ENCODE peak calls at places on chromosome 17, in four cellular contexts. N is K562, K is HepG2, Q is GM12878. C is an unnamed sample.

GRCh38 chr17:30290696-30291570 is 811 bp downstream of the BLMH start:
- DNase-seq in K (peak; percentile 35), Q (no peak), N (peak; percentile 71), C (peak; percentile 53)

GRCh38 chr17:8124350-8125195 is 667 bp upstream of the HES7 start:
- DNase-seq in K (no peak), N (peak; percentile 26), Q (no peak), C (no peak)

GRCh38 chr17:16322636-16323035 is 30.6 kb downstream of the CENPV start:
- DNase-seq in Q (no peak), N (no peak), K (no peak), C (no peak)

GRCh38 chr17:29180051-29180787 is at the start of gene MYO18A:
- DNase-seq in Q (no peak), K (peak; percentile 45), N (peak; percentile 86), C (peak; percentile 85)

GRCh38 chr17:81831957-81832607 is 1.0 kb downstream of the MCRIP1 start:
- DNase-seq in N (peak; percentile 54), K (no peak), Q (no peak), C (no peak)

GRCh38 chr17:53353919-53354351 is 468.8 kb upstream of the KIF2B start:
- DNase-seq in N (no peak), K (no peak), Q (no peak), C (no peak)

GRCh38 chr17:50613007-50613406 is 21.7 kb upstream of the ABCC3 start:
- DNase-seq in Q (no peak), N (no peak), K (no peak), C (no peak)

GRCh38 chr17:31593806-31594205 is 202.3 kb downstream of the RAB11FIP4 start:
- DNase-seq in Q (no peak), N (no peak), K (no peak), C (no peak)

GRCh38 chr17:35074711-35075707 is 11.5 kb upstream of the RFFL start:
- DNase-seq in K (peak; percentile 85), Q (no peak), N (no peak), C (no peak)

GRCh38 chr17:61927211-61928100 is at the start of gene INTS2:
- DNase-seq in Q (peak; percentile 83), N (peak; percentile 94), K (peak; percentile 92), C (peak; percentile 92)

GRCh38 chr17:46782250-46782953 is 36.1 kb downstream of the WNT3 start:
- DNase-seq in N (peak; percentile 87), Q (no peak), K (peak; percentile 62), C (peak; percentile 75)

GRCh38 chr17:10661377-10661906 is 4.3 kb upstream of the MYH3 start:
- DNase-seq in K (no peak), N (no peak), Q (no peak), C (no peak)

GRCh38 chr17:44900894-44901293 is 1.6 kb upstream of the EFTUD2 start:
- DNase-seq in K (no peak), N (no peak), Q (no peak), C (no peak)

GRCh38 chr17:49298371-49298976 is 63.6 kb downstream of the ZNF652 start:
- DNase-seq in Q (no peak), K (no peak), N (no peak), C (no peak)

GRCh38 chr17:4250887-4251286 is 12.9 kb downstream of the ANKFY1 start:
- DNase-seq in N (no peak), Q (no peak), K (no peak), C (no peak)

GRCh38 chr17:57986841-57987581 is 1.0 kb downstream of the VEZF1 start:
- DNase-seq in K (peak; percentile 89), Q (no peak), N (peak; percentile 55), C (peak; percentile 40)

GRCh38 chr17:63434951-63435571 is 11.0 kb downstream of the CYB561 start:
- DNase-seq in N (no peak), Q (no peak), K (no peak), C (peak; percentile 43)

GRCh38 chr17:2797226-2797625 is 988 bp downstream of the RAP1GAP2 start:
- DNase-seq in N (no peak), Q (no peak), K (no peak), C (no peak)

GRCh38 chr17:40121191-40121885 is 433 bp upstream of the MSL1 start:
- DNase-seq in N (peak; percentile 39), K (no peak), Q (no peak), C (no peak)

GRCh38 chr17:1193300-1193699 is 13.5 kb upstream of the ABR start:
- DNase-seq in K (no peak), N (no peak), Q (no peak), C (no peak)

GRCh38 chr17:63623786-63624185 is 1.6 kb downstream of the MAP3K3 start:
- DNase-seq in N (peak; percentile 25), K (no peak), Q (no peak), C (no peak)

GRCh38 chr17:81020767-81021497 is 14.0 kb upstream of the BAIAP2 start:
- DNase-seq in Q (no peak), K (no peak), N (peak; percentile 50), C (no peak)

GRCh38 chr17:66737524-66737923 is 97.4 kb upstream of the CACNG5 start:
- DNase-seq in K (no peak), Q (no peak), N (no peak), C (peak; percentile 54)

GRCh38 chr17:57166803-57167202 is 81.8 kb downstream of the AKAP1 start:
- DNase-seq in Q (no peak), K (no peak), N (no peak), C (peak; percentile 44)

GRCh38 chr17:64025732-64026294 is 5.4 kb upstream of the ICAM2 start:
- DNase-seq in K (peak; percentile 82), N (peak; percentile 95), Q (peak; percentile 55), C (peak; percentile 92)

GRCh38 chr17:50056961-50057330 is 1.0 kb downstream of the ITGA3 start:
- DNase-seq in N (no peak), Q (no peak), K (no peak), C (peak; percentile 41)

GRCh38 chr17:75869282-75870141 is 8.9 kb downstream of the TRIM47 start:
- DNase-seq in Q (no peak), N (no peak), K (peak; percentile 99), C (no peak)

GRCh38 chr17:64005734-64006167 is 7.6 kb downstream of the PRR29 start:
- DNase-seq in Q (no peak), K (peak; percentile 62), N (peak; percentile 64), C (no peak)

GRCh38 chr17:18181358-18181757 is 2.3 kb upstream of the ALKBH5 start:
- DNase-seq in K (no peak), N (peak; percentile 34), Q (no peak), C (no peak)

GRCh38 chr17:35088647-35088910 is 25.1 kb upstream of the RFFL start:
- DNase-seq in N (peak; percentile 57), Q (no peak), K (no peak), C (no peak)

GRCh38 chr17:81967533-81968395 is 6.8 kb upstream of the NOTUM start:
- DNase-seq in Q (peak; percentile 40), N (peak; percentile 97), K (peak; percentile 98), C (peak; percentile 78)

GRCh38 chr17:65489413-65490170 is 71.9 kb downstream of the AXIN2 start:
- DNase-seq in K (no peak), Q (no peak), N (no peak), C (no peak)
- TF ChIP-seq CBFB in K (no peak), Q (no peak), N (no peak), C (no peak)

GRCh38 chr17:60629120-60629519 is 29.1 kb downstream of the PPM1D start:
- DNase-seq in K (no peak), N (no peak), Q (no peak), C (no peak)
- TF ChIP-seq CBFB in K (no peak), N (no peak), Q (no peak), C (no peak)

DNA sequence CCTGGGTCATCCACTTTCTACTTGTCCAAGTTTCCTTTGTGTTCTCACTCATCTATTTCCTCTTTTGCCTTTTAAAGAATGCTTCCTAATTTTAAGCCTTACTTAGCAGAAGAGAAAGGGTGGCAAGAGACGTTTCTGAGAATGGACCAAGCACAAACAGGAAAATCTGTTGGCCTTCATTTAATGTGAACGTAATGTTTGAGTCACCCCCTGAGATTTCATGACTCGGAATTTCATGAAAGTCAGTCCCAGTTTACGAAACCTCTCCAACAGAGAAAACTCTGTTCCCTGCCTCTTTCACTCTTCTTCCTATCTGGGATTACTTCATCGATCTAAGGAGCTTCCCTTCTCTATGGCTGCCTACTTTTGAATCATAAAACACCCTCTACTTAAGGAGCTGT is at the start of gene CD300E:
- DNase-seq in K (no peak), N (no peak), Q (no peak), C (no peak)
- TF ChIP-seq CBFB in K (no peak), N (no peak), Q (no peak), C (no peak)

DNA sequence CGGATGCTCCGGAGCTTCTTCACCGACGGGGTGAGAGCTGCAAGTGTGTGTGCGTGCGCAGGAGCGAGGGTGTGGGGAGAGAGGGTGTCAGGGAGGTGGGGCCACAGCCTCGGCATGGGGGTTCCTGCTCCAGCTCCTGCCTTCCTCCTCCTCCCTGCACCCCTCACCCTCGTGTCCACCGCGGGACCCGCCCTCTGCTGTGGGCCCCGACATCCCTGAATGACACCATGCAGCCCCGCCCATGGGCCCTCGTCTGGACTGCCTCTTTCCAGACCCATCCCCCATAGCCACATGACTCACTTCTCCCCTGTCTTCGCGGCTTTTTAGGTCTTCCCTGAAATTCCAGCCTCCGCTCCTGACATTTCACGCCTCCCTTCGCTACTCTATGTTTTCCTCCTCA is 41.6 kb downstream of the ARHGAP23 start:
- DNase-seq in K (no peak), N (peak; percentile 63), Q (no peak), C (no peak)
- TF ChIP-seq CBFB in K (no peak), N (no peak), Q (no peak), C (no peak)